ENCODE peak calls at places on chromosomes 13 and 19, in nine cellular contexts. One of them, this sample, is unnamed.

GRCh38 chr13:42246541-42246940 is 25.4 kb upstream of the AKAP11 start:
- DNase-seq in T-helper 1 cell: no peak
- DNase-seq in pancreas: no peak
- DNase-seq in retinal pigment epithelial cell: no peak
- DNase-seq in CD8-positive, alpha-beta memory T cell: no peak
- DNase-seq in heart right ventricle: no peak
- DNase-seq in foreskin keratinocyte: no peak
- DNase-seq in A172: no peak
- DNase-seq in HCEC 1CT: no peak
- DNase-seq in this sample: no peak

GRCh38 chr13:50268500-50268899 is 253.3 kb downstream of the KCNRG start:
- DNase-seq in T-helper 1 cell: no peak
- DNase-seq in pancreas: no peak
- DNase-seq in retinal pigment epithelial cell: no peak
- DNase-seq in CD8-positive, alpha-beta memory T cell: no peak
- DNase-seq in heart right ventricle: no peak
- DNase-seq in foreskin keratinocyte: no peak
- DNase-seq in A172: no peak
- DNase-seq in HCEC 1CT: no peak
- DNase-seq in this sample: peak

GRCh38 chr19:8615813-8616596 is 5.5 kb upstream of the ADAMTS10 start:
- DNase-seq in T-helper 1 cell: peak
- DNase-seq in pancreas: peak
- DNase-seq in retinal pigment epithelial cell: no peak
- DNase-seq in CD8-positive, alpha-beta memory T cell: peak
- DNase-seq in heart right ventricle: no peak
- DNase-seq in foreskin keratinocyte: no peak
- DNase-seq in A172: peak
- DNase-seq in HCEC 1CT: peak
- DNase-seq in this sample: peak

GRCh38 chr19:22620912-22621311 is 13.2 kb upstream of the ZNF492 start:
- DNase-seq in T-helper 1 cell: no peak
- DNase-seq in pancreas: no peak
- DNase-seq in retinal pigment epithelial cell: no peak
- DNase-seq in CD8-positive, alpha-beta memory T cell: no peak
- DNase-seq in heart right ventricle: no peak
- DNase-seq in foreskin keratinocyte: no peak
- DNase-seq in A172: no peak
- DNase-seq in HCEC 1CT: no peak
- DNase-seq in this sample: no peak

GRCh38 chr19:15488489-15489226 is 9.4 kb upstream of the PGLYRP2 start:
- DNase-seq in T-helper 1 cell: no peak
- DNase-seq in pancreas: no peak
- DNase-seq in retinal pigment epithelial cell: no peak
- DNase-seq in CD8-positive, alpha-beta memory T cell: no peak
- DNase-seq in heart right ventricle: no peak
- DNase-seq in foreskin keratinocyte: no peak
- DNase-seq in A172: no peak
- DNase-seq in HCEC 1CT: no peak
- DNase-seq in this sample: no peak

GRCh38 chr13:111856571-111856970 is 210.4 kb upstream of the SOX1 start:
- DNase-seq in T-helper 1 cell: no peak
- DNase-seq in pancreas: no peak
- DNase-seq in retinal pigment epithelial cell: no peak
- DNase-seq in CD8-positive, alpha-beta memory T cell: no peak
- DNase-seq in heart right ventricle: no peak
- DNase-seq in foreskin keratinocyte: no peak
- DNase-seq in A172: no peak
- DNase-seq in HCEC 1CT: no peak
- DNase-seq in this sample: no peak

GRCh38 chr19:16040642-16041041 is 35.7 kb upstream of the TPM4 start:
- DNase-seq in T-helper 1 cell: no peak
- DNase-seq in pancreas: no peak
- DNase-seq in retinal pigment epithelial cell: no peak
- DNase-seq in CD8-positive, alpha-beta memory T cell: no peak
- DNase-seq in heart right ventricle: no peak
- DNase-seq in foreskin keratinocyte: no peak
- DNase-seq in A172: no peak
- DNase-seq in HCEC 1CT: peak
- DNase-seq in this sample: no peak

GRCh38 chr19:31261019-31261595 is 88.1 kb downstream of the TSHZ3 start:
- DNase-seq in T-helper 1 cell: no peak
- DNase-seq in pancreas: no peak
- DNase-seq in retinal pigment epithelial cell: no peak
- DNase-seq in CD8-positive, alpha-beta memory T cell: no peak
- DNase-seq in heart right ventricle: no peak
- DNase-seq in foreskin keratinocyte: no peak
- DNase-seq in A172: no peak
- DNase-seq in HCEC 1CT: no peak
- DNase-seq in this sample: no peak

GRCh38 chr13:54387607-54388006 is 1359.0 kb downstream of the OLFM4 start:
- DNase-seq in T-helper 1 cell: no peak
- DNase-seq in pancreas: no peak
- DNase-seq in retinal pigment epithelial cell: no peak
- DNase-seq in CD8-positive, alpha-beta memory T cell: no peak
- DNase-seq in heart right ventricle: no peak
- DNase-seq in foreskin keratinocyte: no peak
- DNase-seq in A172: no peak
- DNase-seq in HCEC 1CT: no peak
- DNase-seq in this sample: no peak

GRCh38 chr19:55640043-55640576 is 692 bp upstream of the ZNF580 start:
- DNase-seq in T-helper 1 cell: peak
- DNase-seq in pancreas: peak
- DNase-seq in retinal pigment epithelial cell: peak
- DNase-seq in CD8-positive, alpha-beta memory T cell: peak
- DNase-seq in heart right ventricle: peak
- DNase-seq in foreskin keratinocyte: peak
- DNase-seq in A172: no peak
- DNase-seq in HCEC 1CT: no peak
- DNase-seq in this sample: peak

GRCh38 chr13:112894673-112895481 is 74.1 kb upstream of the MCF2L start:
- DNase-seq in T-helper 1 cell: no peak
- DNase-seq in pancreas: peak
- DNase-seq in retinal pigment epithelial cell: no peak
- DNase-seq in CD8-positive, alpha-beta memory T cell: no peak
- DNase-seq in heart right ventricle: no peak
- DNase-seq in foreskin keratinocyte: no peak
- DNase-seq in A172: no peak
- DNase-seq in HCEC 1CT: no peak
- DNase-seq in this sample: no peak

GRCh38 chr19:48818234-48818823 is 7.5 kb upstream of the BCAT2 start:
- DNase-seq in T-helper 1 cell: no peak
- DNase-seq in pancreas: peak
- DNase-seq in retinal pigment epithelial cell: no peak
- DNase-seq in CD8-positive, alpha-beta memory T cell: no peak
- DNase-seq in heart right ventricle: no peak
- DNase-seq in foreskin keratinocyte: no peak
- DNase-seq in A172: no peak
- DNase-seq in HCEC 1CT: no peak
- DNase-seq in this sample: no peak

GRCh38 chr19:31960474-31960873 is 384.9 kb upstream of the ZNF507 start:
- DNase-seq in T-helper 1 cell: no peak
- DNase-seq in pancreas: no peak
- DNase-seq in retinal pigment epithelial cell: no peak
- DNase-seq in CD8-positive, alpha-beta memory T cell: no peak
- DNase-seq in heart right ventricle: no peak
- DNase-seq in foreskin keratinocyte: no peak
- DNase-seq in A172: peak
- DNase-seq in HCEC 1CT: no peak
- DNase-seq in this sample: no peak

GRCh38 chr13:25886438-25887214 is 165.2 kb downstream of the SHISA2 start:
- DNase-seq in T-helper 1 cell: peak
- DNase-seq in pancreas: no peak
- DNase-seq in retinal pigment epithelial cell: no peak
- DNase-seq in CD8-positive, alpha-beta memory T cell: no peak
- DNase-seq in heart right ventricle: no peak
- DNase-seq in foreskin keratinocyte: peak
- DNase-seq in A172: peak
- DNase-seq in HCEC 1CT: no peak
- DNase-seq in this sample: peak

GRCh38 chr13:75507027-75508001 is 25.3 kb upstream of the TBC1D4 start:
- DNase-seq in T-helper 1 cell: no peak
- DNase-seq in pancreas: peak
- DNase-seq in retinal pigment epithelial cell: no peak
- DNase-seq in CD8-positive, alpha-beta memory T cell: no peak
- DNase-seq in heart right ventricle: no peak
- DNase-seq in foreskin keratinocyte: no peak
- DNase-seq in A172: no peak
- DNase-seq in HCEC 1CT: no peak
- DNase-seq in this sample: no peak

GRCh38 chr19:49335071-49335783 is at the start of gene CD37:
- DNase-seq in T-helper 1 cell: peak
- DNase-seq in pancreas: no peak
- DNase-seq in retinal pigment epithelial cell: no peak
- DNase-seq in CD8-positive, alpha-beta memory T cell: peak
- DNase-seq in heart right ventricle: no peak
- DNase-seq in foreskin keratinocyte: no peak
- DNase-seq in A172: no peak
- DNase-seq in HCEC 1CT: no peak
- DNase-seq in this sample: no peak

GRCh38 chr19:17656970-17657369 is 31.2 kb downstream of the UNC13A start:
- DNase-seq in T-helper 1 cell: no peak
- DNase-seq in pancreas: no peak
- DNase-seq in retinal pigment epithelial cell: no peak
- DNase-seq in CD8-positive, alpha-beta memory T cell: no peak
- DNase-seq in heart right ventricle: no peak
- DNase-seq in foreskin keratinocyte: no peak
- DNase-seq in A172: no peak
- DNase-seq in HCEC 1CT: no peak
- DNase-seq in this sample: no peak

GRCh38 chr19:11046608-11047354 is 42.5 kb upstream of the LDLR start:
- DNase-seq in T-helper 1 cell: no peak
- DNase-seq in pancreas: no peak
- DNase-seq in retinal pigment epithelial cell: no peak
- DNase-seq in CD8-positive, alpha-beta memory T cell: no peak
- DNase-seq in heart right ventricle: no peak
- DNase-seq in foreskin keratinocyte: no peak
- DNase-seq in A172: no peak
- DNase-seq in HCEC 1CT: no peak
- DNase-seq in this sample: no peak

GRCh38 chr13:106617561-106617960 is 49.6 kb upstream of the ARGLU1 start:
- DNase-seq in T-helper 1 cell: no peak
- DNase-seq in pancreas: no peak
- DNase-seq in retinal pigment epithelial cell: no peak
- DNase-seq in CD8-positive, alpha-beta memory T cell: no peak
- DNase-seq in heart right ventricle: no peak
- DNase-seq in foreskin keratinocyte: peak
- DNase-seq in A172: peak
- DNase-seq in HCEC 1CT: peak
- DNase-seq in this sample: peak

GRCh38 chr19:6233827-6234511 is 45.8 kb downstream of the MLLT1 start:
- DNase-seq in T-helper 1 cell: no peak
- DNase-seq in pancreas: peak
- DNase-seq in retinal pigment epithelial cell: no peak
- DNase-seq in CD8-positive, alpha-beta memory T cell: no peak
- DNase-seq in heart right ventricle: peak
- DNase-seq in foreskin keratinocyte: no peak
- DNase-seq in A172: peak
- DNase-seq in HCEC 1CT: no peak
- DNase-seq in this sample: no peak

GRCh38 chr13:95874286-95874685 is 178.9 kb downstream of the UGGT2 start:
- DNase-seq in T-helper 1 cell: no peak
- DNase-seq in pancreas: no peak
- DNase-seq in retinal pigment epithelial cell: no peak
- DNase-seq in CD8-positive, alpha-beta memory T cell: no peak
- DNase-seq in heart right ventricle: no peak
- DNase-seq in foreskin keratinocyte: peak
- DNase-seq in A172: no peak
- DNase-seq in HCEC 1CT: no peak
- DNase-seq in this sample: no peak

GRCh38 chr19:2115911-2116426 is 19.3 kb downstream of the IZUMO4 start:
- DNase-seq in T-helper 1 cell: no peak
- DNase-seq in pancreas: peak
- DNase-seq in retinal pigment epithelial cell: no peak
- DNase-seq in CD8-positive, alpha-beta memory T cell: no peak
- DNase-seq in heart right ventricle: no peak
- DNase-seq in foreskin keratinocyte: no peak
- DNase-seq in A172: no peak
- DNase-seq in HCEC 1CT: no peak
- DNase-seq in this sample: no peak

GRCh38 chr19:1168562-1168873 is 5.5 kb downstream of the SBNO2 start:
- DNase-seq in T-helper 1 cell: no peak
- DNase-seq in pancreas: no peak
- DNase-seq in retinal pigment epithelial cell: no peak
- DNase-seq in CD8-positive, alpha-beta memory T cell: no peak
- DNase-seq in heart right ventricle: no peak
- DNase-seq in foreskin keratinocyte: no peak
- DNase-seq in A172: no peak
- DNase-seq in HCEC 1CT: no peak
- DNase-seq in this sample: no peak

GRCh38 chr19:46859637-46860124 is 1.1 kb upstream of the ARHGAP35 start:
- DNase-seq in T-helper 1 cell: no peak
- DNase-seq in pancreas: peak
- DNase-seq in retinal pigment epithelial cell: no peak
- DNase-seq in CD8-positive, alpha-beta memory T cell: peak
- DNase-seq in heart right ventricle: peak
- DNase-seq in foreskin keratinocyte: peak
- DNase-seq in A172: no peak
- DNase-seq in HCEC 1CT: peak
- DNase-seq in this sample: peak

GRCh38 chr13:45847554-45848224 is 3.9 kb downstream of the SIAH3 start:
- DNase-seq in T-helper 1 cell: peak
- DNase-seq in pancreas: no peak
- DNase-seq in retinal pigment epithelial cell: no peak
- DNase-seq in CD8-positive, alpha-beta memory T cell: no peak
- DNase-seq in heart right ventricle: no peak
- DNase-seq in foreskin keratinocyte: no peak
- DNase-seq in A172: peak
- DNase-seq in HCEC 1CT: no peak
- DNase-seq in this sample: peak

GRCh38 chr19:7690779-7691258 is 10.2 kb downstream of the TRAPPC5 start:
- DNase-seq in T-helper 1 cell: no peak
- DNase-seq in pancreas: no peak
- DNase-seq in retinal pigment epithelial cell: no peak
- DNase-seq in CD8-positive, alpha-beta memory T cell: no peak
- DNase-seq in heart right ventricle: no peak
- DNase-seq in foreskin keratinocyte: no peak
- DNase-seq in A172: no peak
- DNase-seq in HCEC 1CT: no peak
- DNase-seq in this sample: no peak

GRCh38 chr19:7883796-7884570 is 4.3 kb upstream of the LRRC8E start:
- DNase-seq in T-helper 1 cell: no peak
- DNase-seq in pancreas: no peak
- DNase-seq in retinal pigment epithelial cell: no peak
- DNase-seq in CD8-positive, alpha-beta memory T cell: no peak
- DNase-seq in heart right ventricle: no peak
- DNase-seq in foreskin keratinocyte: no peak
- DNase-seq in A172: no peak
- DNase-seq in HCEC 1CT: peak
- DNase-seq in this sample: peak

GRCh38 chr13:46386996-46387851 is at the start of gene RUBCNL:
- DNase-seq in T-helper 1 cell: peak
- DNase-seq in pancreas: peak
- DNase-seq in retinal pigment epithelial cell: no peak
- DNase-seq in CD8-positive, alpha-beta memory T cell: no peak
- DNase-seq in heart right ventricle: no peak
- DNase-seq in foreskin keratinocyte: peak
- DNase-seq in A172: peak
- DNase-seq in HCEC 1CT: no peak
- DNase-seq in this sample: no peak

GRCh38 chr13:106566682-106567420 is 1.1 kb downstream of the ARGLU1 start:
- DNase-seq in T-helper 1 cell: peak
- DNase-seq in pancreas: peak
- DNase-seq in retinal pigment epithelial cell: no peak
- DNase-seq in CD8-positive, alpha-beta memory T cell: peak
- DNase-seq in heart right ventricle: peak
- DNase-seq in foreskin keratinocyte: no peak
- DNase-seq in A172: peak
- DNase-seq in HCEC 1CT: peak
- DNase-seq in this sample: peak

GRCh38 chr19:18541992-18542935 is 1.1 kb downstream of the FKBP8 start:
- DNase-seq in T-helper 1 cell: no peak
- DNase-seq in pancreas: no peak
- DNase-seq in retinal pigment epithelial cell: no peak
- DNase-seq in CD8-positive, alpha-beta memory T cell: no peak
- DNase-seq in heart right ventricle: no peak
- DNase-seq in foreskin keratinocyte: no peak
- DNase-seq in A172: no peak
- DNase-seq in HCEC 1CT: no peak
- DNase-seq in this sample: no peak

GRCh38 chr13:102907886-102908515 is 62.2 kb downstream of the ERCC5 start:
- DNase-seq in T-helper 1 cell: no peak
- DNase-seq in pancreas: no peak
- DNase-seq in retinal pigment epithelial cell: no peak
- DNase-seq in CD8-positive, alpha-beta memory T cell: no peak
- DNase-seq in heart right ventricle: no peak
- DNase-seq in foreskin keratinocyte: no peak
- DNase-seq in A172: no peak
- DNase-seq in HCEC 1CT: no peak
- DNase-seq in this sample: no peak

This sample was measured in NCI-H226.